ENCODE peak calls at places on chromosomes 13 and 19, in five cellular contexts. F, O, I, C and R are unnamed samples.

GRCh38 chr13:26716984-26717383 is 43.6 kb downstream of the GPR12 start:
- DNase-seq in C (no peak), F (no peak), O (no peak), I (no peak), R (no peak)

GRCh38 chr13:106471957-106472543 is 63.4 kb downstream of the EFNB2 start:
- DNase-seq in C (no peak), O (peak), I (peak), F (peak), R (no peak)

GRCh38 chr13:33367931-33368330 is 82.4 kb upstream of the STARD13 start:
- DNase-seq in O (no peak), C (no peak), I (no peak), F (no peak), R (no peak)

GRCh38 chr13:20126460-20127262 is 34.2 kb downstream of the GJA3 start:
- DNase-seq in F (no peak), O (no peak), I (peak), C (no peak), R (no peak)

GRCh38 chr13:27920677-27921420 is 1.0 kb downstream of the PDX1 start:
- DNase-seq in C (peak), O (peak), I (no peak), F (no peak), R (no peak)

GRCh38 chr13:47033216-47033615 is 136.4 kb upstream of the HTR2A start:
- DNase-seq in F (peak), I (no peak), C (no peak), O (peak), R (no peak)

GRCh38 chr13:92074658-92075057 is 676.2 kb downstream of the GPC5 start:
- DNase-seq in F (no peak), I (no peak), C (no peak), O (no peak), R (no peak)

GRCh38 chr13:36858285-36858684 is 39.3 kb downstream of the RFXAP start:
- DNase-seq in O (peak), C (peak), F (peak), I (no peak), R (peak)

GRCh38 chr13:50798923-50799322 is 44.6 kb downstream of the DLEU7 start:
- DNase-seq in F (peak), I (no peak), O (no peak), C (no peak), R (no peak)

GRCh38 chr19:38869160-38869835 is 8.8 kb downstream of the RINL start:
- DNase-seq in F (no peak), O (no peak), I (no peak), C (no peak), R (no peak)

GRCh38 chr13:22060187-22060586 is 389.3 kb downstream of the FGF9 start:
- DNase-seq in O (no peak), C (no peak), I (no peak), F (no peak), R (no peak)

GRCh38 chr19:43460362-43461016 is 4.9 kb downstream of the LYPD3 start:
- DNase-seq in I (no peak), C (no peak), O (no peak), F (no peak), R (no peak)

GRCh38 chr13:44048326-44048725 is 168.6 kb downstream of the LACC1 start:
- DNase-seq in C (no peak), I (no peak), O (no peak), F (no peak), R (no peak)

GRCh38 chr13:49216334-49216733 is 3.8 kb upstream of the MLNR start:
- DNase-seq in I (no peak), C (no peak), O (no peak), F (no peak), R (no peak)

GRCh38 chr13:30857636-30858035 is 48.4 kb upstream of the MEDAG start:
- DNase-seq in O (no peak), I (no peak), C (no peak), F (peak), R (no peak)

GRCh38 chr13:97339019-97339988 is 94.7 kb upstream of the RAP2A start:
- DNase-seq in C (no peak), I (peak), F (peak), O (peak), R (peak)

GRCh38 chr19:16087940-16088339 is 11.6 kb downstream of the TPM4 start:
- DNase-seq in C (no peak), I (no peak), F (no peak), O (no peak), R (no peak)

GRCh38 chr19:54316746-54317107 is 3.8 kb upstream of the LILRA5 start:
- DNase-seq in C (no peak), O (no peak), F (no peak), I (no peak), R (no peak)

GRCh38 chr13:70844391-70845108 is 736.3 kb upstream of the KLHL1 start:
- DNase-seq in F (no peak), O (no peak), C (no peak), I (no peak), R (no peak)

GRCh38 chr13:105312906-105313305 is 1222.6 kb downstream of the EFNB2 start:
- DNase-seq in I (no peak), O (no peak), C (no peak), F (no peak), R (no peak)

GRCh38 chr13:27293051-27293691 is 22.5 kb downstream of the RASL11A start:
- DNase-seq in C (no peak), F (no peak), I (no peak), O (no peak), R (no peak)

GRCh38 chr19:6753178-6754031 is 13.8 kb downstream of the SH2D3A start:
- DNase-seq in I (peak), C (peak), F (peak), O (peak), R (no peak)

GRCh38 chr13:26401578-26402021 is 147.7 kb downstream of the CDK8 start:
- DNase-seq in O (no peak), F (no peak), I (no peak), C (no peak), R (no peak)

GRCh38 chr13:76636881-76637280 is 249.3 kb downstream of the KCTD12 start:
- DNase-seq in I (no peak), C (no peak), O (no peak), F (no peak), R (no peak)

GRCh38 chr13:93847162-93847561 is 620.6 kb downstream of the GPC6 start:
- DNase-seq in I (no peak), F (peak), C (no peak), O (peak), R (no peak)

GRCh38 chr13:96822900-96823299 is 171.4 kb downstream of the OXGR1 start:
- DNase-seq in O (no peak), F (peak), I (no peak), C (peak), R (no peak)

GRCh38 chr13:30711375-30711774 is 24.0 kb upstream of the ALOX5AP start:
- DNase-seq in O (peak), I (no peak), C (no peak), F (peak), R (no peak)

GRCh38 chr19:41175825-41176734 is 16.9 kb upstream of the CYP2S1 start:
- DNase-seq in C (peak), I (no peak), O (peak), F (peak), R (peak)

GRCh38 chr13:48437381-48437780 is 24.5 kb upstream of the LPAR6 start:
- DNase-seq in F (peak), I (peak), O (peak), C (no peak), R (no peak)

GRCh38 chr19:40609561-40610395 is 8.6 kb downstream of the LTBP4 start:
- DNase-seq in F (peak), O (no peak), C (peak), I (peak), R (peak)

GRCh38 chr19:5489511-5489910 is 34.3 kb downstream of the ZNRF4 start:
- DNase-seq in C (no peak), F (no peak), I (no peak), O (no peak), R (no peak)

DNA sequence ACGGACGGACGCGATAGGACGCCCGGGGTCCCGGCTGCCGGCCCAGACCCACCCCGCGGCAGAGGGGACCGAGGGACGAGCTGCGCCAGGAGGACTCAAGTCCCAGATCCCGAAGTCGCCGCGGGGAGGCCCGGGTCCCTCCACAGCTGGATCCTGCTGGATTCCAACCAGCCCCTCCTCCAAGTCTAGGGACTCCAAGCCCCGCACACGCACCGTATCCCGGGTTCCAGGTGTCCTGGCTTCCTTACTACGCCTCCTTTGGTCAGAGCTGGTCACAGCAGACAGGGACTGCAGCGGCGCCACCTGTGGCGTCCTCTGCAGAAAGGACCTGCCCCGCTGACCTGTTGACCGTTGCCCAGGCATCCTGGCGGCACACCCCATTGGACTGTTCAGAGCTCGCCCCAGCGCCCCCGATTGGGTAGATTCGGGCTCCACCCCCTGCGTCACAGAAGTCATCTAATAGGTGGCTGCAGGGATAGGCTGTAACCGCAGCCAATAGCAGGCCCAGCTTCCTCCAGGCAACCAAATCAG is 29.0 kb upstream of the ZNF709 start:
- DNase-seq in C (no peak), O (no peak), I (no peak), F (no peak), R (no peak)
- TF ChIP-seq CTCF in C (no peak), O (no peak), I (no peak), F (no peak), R (no peak)

GRCh38 chr13:110070511-110071120 is 236.3 kb downstream of the COL4A1 start:
- DNase-seq in O (peak), C (no peak), F (peak), I (no peak), R (peak)

GRCh38 chr13:110068176-110068473 is 238.8 kb downstream of the COL4A1 start:
- DNase-seq in I (no peak), F (no peak), O (no peak), C (no peak), R (no peak)

GRCh38 chr13:110070046-110070445 is 236.9 kb downstream of the COL4A1 start:
- DNase-seq in I (no peak), O (no peak), F (no peak), C (no peak), R (no peak)

DNA sequence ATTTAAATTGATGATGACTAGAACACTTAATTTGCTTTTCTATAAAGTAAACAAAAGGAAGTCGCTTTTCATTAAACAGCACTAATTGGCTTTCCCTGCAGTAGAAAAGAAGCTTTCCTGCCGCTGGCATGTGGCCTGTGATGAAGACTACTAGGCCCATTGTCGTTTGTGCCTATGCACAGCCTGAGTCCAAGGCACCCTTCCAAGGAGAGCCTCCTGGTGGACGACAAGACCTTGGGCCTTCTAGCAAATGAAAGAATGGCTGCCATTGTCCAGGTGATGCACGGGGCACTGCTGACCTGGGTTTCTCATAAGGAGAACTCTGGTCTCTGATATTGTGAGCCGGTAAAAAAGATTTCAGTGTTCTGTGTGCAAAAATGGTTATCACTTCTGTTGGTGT is 233.0 kb downstream of the COL4A1 start:
- DNase-seq in I (no peak), O (no peak), F (no peak), C (no peak), R (no peak)
- TF ChIP-seq CTCF in I (no peak), O (no peak), F (no peak), C (no peak), R (no peak)

GRCh38 chr19:47225746-47226425 is 5.1 kb downstream of the BBC3 start:
- DNase-seq in F (peak), C (peak), I (peak), O (peak), R (peak)
- TF ChIP-seq CTCF in F (no peak), C (no peak), I (no peak), O (peak), R (peak)

DNA sequence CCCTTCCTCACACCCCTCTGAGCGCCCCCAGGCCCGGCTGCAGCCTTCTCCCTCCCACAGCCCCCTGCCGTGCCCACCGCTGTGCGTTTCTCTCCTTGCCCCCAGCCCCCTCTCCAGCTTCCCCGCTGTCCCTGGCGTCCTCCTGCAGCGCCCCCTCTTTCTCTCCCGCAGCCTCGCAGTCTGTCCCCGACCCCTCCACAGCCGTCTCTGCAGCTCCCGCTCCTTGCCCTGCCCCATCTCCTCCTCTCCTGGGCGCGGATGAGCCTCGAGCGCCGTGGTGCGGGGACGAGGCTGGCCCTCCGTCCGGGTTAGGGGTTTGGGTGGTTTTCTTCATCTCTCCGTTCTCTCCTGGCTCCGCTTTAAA is 1.1 kb downstream of the KMT5C start:
- DNase-seq in O (no peak), I (no peak), C (peak), F (no peak), R (no peak)
- TF ChIP-seq CTCF in O (peak), I (no peak), C (no peak), F (no peak), R (peak)

GRCh38 chr13:39284801-39285388 is 246.6 kb downstream of the NHLRC3 start:
- DNase-seq in O (peak), F (no peak), I (no peak), C (no peak), R (no peak)
- TF ChIP-seq CTCF in O (no peak), F (peak), I (no peak), C (no peak), R (no peak)

GRCh38 chr19:3296446-3296845 is 69.9 kb upstream of the NFIC start:
- DNase-seq in C (no peak), F (no peak), O (no peak), I (no peak), R (no peak)

GRCh38 chr19:3295581-3295980 is 70.8 kb upstream of the NFIC start:
- DNase-seq in O (no peak), C (no peak), F (no peak), I (no peak), R (no peak)

GRCh38 chr19:3296034-3296433 is 70.3 kb upstream of the NFIC start:
- DNase-seq in F (no peak), C (no peak), I (no peak), O (no peak), R (no peak)

GRCh38 chr19:3302755-3303154 is 63.6 kb upstream of the NFIC start:
- DNase-seq in I (no peak), O (no peak), C (no peak), F (no peak), R (no peak)

DNA sequence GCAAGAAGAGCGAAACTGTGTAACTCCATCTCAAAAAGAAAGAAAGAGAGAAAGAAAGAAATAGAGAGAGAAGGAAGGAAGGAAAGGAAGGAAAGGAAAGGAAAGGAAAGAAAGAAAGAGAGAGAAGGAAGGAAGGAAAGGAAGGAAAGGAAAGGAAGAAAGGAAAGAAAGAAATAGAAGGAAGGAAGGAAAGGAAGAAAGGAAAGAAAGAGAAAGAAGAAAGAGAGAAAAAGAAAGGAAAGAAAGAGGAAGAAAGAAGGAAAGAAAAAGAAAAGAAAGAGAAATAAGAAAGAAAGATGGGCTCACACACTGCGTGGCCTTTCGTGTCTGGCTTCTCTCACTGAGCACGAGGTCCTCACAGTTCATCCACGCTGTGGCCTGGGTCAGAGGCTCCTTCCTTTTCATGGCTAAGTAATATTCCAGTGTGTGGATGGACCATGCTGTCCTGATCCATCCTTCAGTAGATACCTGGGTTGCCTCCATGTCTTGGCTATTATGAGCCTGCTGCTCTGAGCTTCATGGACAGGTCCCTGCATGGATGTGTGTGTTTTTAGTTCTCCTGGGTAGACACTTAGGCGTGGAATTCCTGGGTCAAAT is 67.4 kb upstream of the NFIC start:
- DNase-seq in C (no peak), F (no peak), O (no peak), I (no peak), R (no peak)
- TF ChIP-seq CTCF in C (no peak), F (no peak), O (no peak), I (no peak), R (no peak)

DNA sequence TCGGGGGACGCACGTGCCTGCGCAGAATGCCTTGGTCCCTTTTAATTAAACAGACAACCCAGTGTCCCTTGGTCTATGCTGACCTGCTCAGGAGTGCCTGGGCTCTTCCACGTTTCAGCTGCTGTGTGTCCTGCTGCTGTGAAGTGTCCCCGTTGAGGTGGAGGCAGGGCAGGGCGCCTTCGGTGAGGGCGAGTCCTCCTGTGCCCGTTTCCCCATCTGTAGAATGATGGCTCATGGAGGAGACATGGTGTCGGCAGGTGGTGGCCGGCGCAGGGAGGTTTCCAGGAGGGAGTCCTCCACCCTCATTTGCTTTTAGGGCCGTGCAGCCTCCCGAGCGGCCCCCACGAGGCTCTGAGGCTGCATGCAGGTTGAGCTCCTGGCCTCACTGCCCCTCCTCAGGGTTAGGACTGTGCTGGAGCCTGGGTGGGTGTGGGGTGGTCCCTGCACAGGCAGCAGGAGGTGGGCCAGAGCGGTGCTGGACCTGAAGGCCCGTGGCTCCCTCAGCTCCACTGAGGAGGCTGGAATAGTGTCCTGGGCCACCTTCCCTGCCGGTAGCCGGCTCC is 8.8 kb downstream of the STK11 start:
- DNase-seq in F (no peak), C (no peak), I (no peak), O (no peak), R (no peak)
- TF ChIP-seq CTCF in F (no peak), C (no peak), I (no peak), O (no peak), R (no peak)

GRCh38 chr19:46080561-46080960 is 39.8 kb upstream of the IGFL4 start:
- DNase-seq in I (no peak), O (peak), C (no peak), F (peak), R (no peak)

GRCh38 chr19:46081928-46082727 is 41.3 kb upstream of the IGFL4 start:
- DNase-seq in I (no peak), C (peak), O (peak), F (peak), R (no peak)

GRCh38 chr19:46076951-46077814 is 36.4 kb upstream of the IGFL4 start:
- DNase-seq in O (peak), I (peak), F (peak), C (peak), R (peak)

GRCh38 chr19:46076031-46076880 is 35.5 kb upstream of the IGFL4 start:
- DNase-seq in F (no peak), I (no peak), O (no peak), C (no peak), R (no peak)

GRCh38 chr19:46077815-46078167 is 37.0 kb upstream of the IGFL4 start:
- DNase-seq in O (no peak), F (no peak), C (no peak), I (no peak), R (no peak)
- TF ChIP-seq CTCF in O (no peak), F (no peak), C (peak), I (peak), R (no peak)

DNA sequence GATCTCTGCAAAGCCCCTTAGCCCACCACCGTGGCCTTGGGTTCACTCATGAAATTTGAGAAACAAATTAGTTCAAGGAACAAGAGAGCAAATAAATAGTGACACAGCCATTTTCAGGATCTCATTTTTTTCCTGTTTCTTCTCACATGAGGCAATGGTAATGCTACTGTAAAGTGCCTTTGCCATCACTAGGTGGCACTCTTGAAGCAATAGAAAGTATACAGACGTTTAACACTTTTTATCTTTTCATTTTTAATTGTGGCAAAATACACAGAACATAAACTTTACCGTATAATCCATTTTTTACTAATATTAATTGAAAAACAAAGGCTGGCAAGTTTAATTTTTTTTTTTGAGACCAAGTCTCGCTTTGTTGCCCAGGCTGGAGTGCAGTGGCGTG is 76.9 kb upstream of the ZNF835 start:
- DNase-seq in I (no peak), C (no peak), O (no peak), F (no peak), R (no peak)
- TF ChIP-seq CTCF in I (peak), C (no peak), O (no peak), F (no peak), R (no peak)